ENCODE peak calls at places on chromosome 21, in six cellular contexts. C is retinal pigment epithelial cell, B is Karpas-422, K is brain microvascular endothelial cell, F is NCI-H1092 treated with DMSO at 0.1 percent for 48 hours, G is NCI-H510A treated with DMSO at 0.1 percent for 48 hours. O is an unnamed sample.

GRCh38 chr21:34524671-34525601 is 12.9 kb upstream of the KCNE1 start:
- DNase-seq in C (no peak), B (no peak), K (no peak), F (no peak), G (no peak), O (peak)

GRCh38 chr21:31187499-31187898 is 149.2 kb upstream of the KRTAP19-8 start:
- DNase-seq in C (no peak), B (no peak), K (no peak), F (no peak), G (no peak), O (no peak)

GRCh38 chr21:42681296-42682206 is 28.1 kb downstream of the PDE9A start:
- DNase-seq in C (no peak), B (no peak), K (no peak), F (no peak), G (no peak), O (no peak)

GRCh38 chr21:21165063-21165645 is 166.9 kb downstream of the NCAM2 start:
- DNase-seq in C (peak), B (no peak), K (peak), F (no peak), G (no peak), O (peak)

GRCh38 chr21:24910591-24910990 is 696.7 kb downstream of the MRPL39 start:
- DNase-seq in C (no peak), B (no peak), K (no peak), F (no peak), G (no peak), O (no peak)

GRCh38 chr21:42534901-42535378 is 21.3 kb downstream of the SLC37A1 start:
- DNase-seq in C (no peak), B (peak), K (no peak), F (no peak), G (no peak), O (no peak)

GRCh38 chr21:40179167-40179566 is 311.9 kb downstream of the PCP4 start:
- DNase-seq in C (no peak), B (no peak), K (no peak), F (no peak), G (no peak), O (no peak)

GRCh38 chr21:32311621-32312020 is 13.0 kb downstream of the MRAP start:
- DNase-seq in C (no peak), B (no peak), K (no peak), F (no peak), G (no peak), O (no peak)

GRCh38 chr21:41149199-41149598 is 18.8 kb upstream of the BACE2 start:
- DNase-seq in C (no peak), B (no peak), K (no peak), F (no peak), G (no peak), O (no peak)

GRCh38 chr21:34612056-34612455 is 2.9 kb downstream of the RCAN1 start:
- DNase-seq in C (no peak), B (no peak), K (no peak), F (peak), G (peak), O (no peak)

GRCh38 chr21:43370091-43370658 is 56.8 kb downstream of the SIK1 start:
- DNase-seq in C (no peak), B (peak), K (no peak), F (no peak), G (no peak), O (peak)

GRCh38 chr21:14687277-14687642 is 141.1 kb upstream of the SAMSN1 start:
- DNase-seq in C (no peak), B (no peak), K (no peak), F (no peak), G (no peak), O (no peak)

GRCh38 chr21:34558960-34559631 is 47.1 kb upstream of the KCNE1 start:
- DNase-seq in C (no peak), B (no peak), K (no peak), F (no peak), G (no peak), O (no peak)

GRCh38 chr21:42392731-42393442 is 3.0 kb downstream of the TMPRSS3 start:
- DNase-seq in C (no peak), B (peak), K (peak), F (no peak), G (no peak), O (no peak)

GRCh38 chr21:42081138-42081537 is 10.0 kb downstream of the UMODL1 start:
- DNase-seq in C (no peak), B (no peak), K (peak), F (no peak), G (no peak), O (peak)

GRCh38 chr21:33121715-33122475 is 52.0 kb downstream of the OLIG1 start:
- DNase-seq in C (no peak), B (peak), K (peak), F (no peak), G (no peak), O (peak)

GRCh38 chr21:46065215-46065992 is 32.5 kb upstream of the COL6A2 start:
- DNase-seq in C (no peak), B (no peak), K (peak), F (no peak), G (no peak), O (peak)

GRCh38 chr21:45043541-45044020 is 30.8 kb upstream of the ADARB1 start:
- DNase-seq in C (no peak), B (no peak), K (no peak), F (no peak), G (no peak), O (no peak)